ENCODE peak calls at places on chromosomes 4 and X, in five cellular contexts. Q is right lobe of liver, E is GM12865, D is GM23248, H is NCI-H510A. P is an unnamed sample.

GRCh38 chr4:136900706-136901105 is 631.6 kb downstream of the PCDH18 start:
- DNase-seq in Q (no peak), E (no peak), D (no peak), H (no peak), P (no peak)

GRCh38 chr4:174538123-174538875 is 16.0 kb upstream of the HPGD start:
- DNase-seq in Q (no peak), E (peak), D (no peak), H (no peak), P (no peak)

GRCh38 chrX:110794601-110795000 is 1.0 kb downstream of the CHRDL1 start:
- DNase-seq in Q (no peak), E (no peak), D (no peak), H (no peak), P (no peak)

GRCh38 chr4:127622621-127622922 is 10.2 kb upstream of the INTU start:
- DNase-seq in Q (no peak), E (no peak), D (no peak), H (no peak), P (no peak)

GRCh38 chr4:70425306-70425705 is 27.6 kb downstream of the OPRPN start:
- DNase-seq in Q (no peak), E (no peak), D (no peak), H (no peak), P (no peak)

GRCh38 chrX:119427024-119427794 is 28.1 kb downstream of the SLC25A43 start:
- DNase-seq in Q (peak), E (peak), D (peak), H (no peak), P (peak)

GRCh38 chr4:149823770-149824221 is 8.2 kb upstream of the IQCM start:
- DNase-seq in Q (no peak), E (no peak), D (peak), H (no peak), P (no peak)

GRCh38 chr4:53713767-53714166 is 122.5 kb upstream of the LNX1 start:
- DNase-seq in Q (no peak), E (no peak), D (no peak), H (no peak), P (no peak)

GRCh38 chrX:96445531-96446065 is 239.0 kb upstream of the DIAPH2 start:
- DNase-seq in Q (no peak), E (no peak), D (no peak), H (no peak), P (no peak)

GRCh38 chr4:23866450-23866849 is 23.4 kb downstream of the PPARGC1A start:
- DNase-seq in Q (no peak), E (no peak), D (no peak), H (no peak), P (no peak)

GRCh38 chrX:40158036-40158706 is 60.4 kb upstream of the BCOR start:
- DNase-seq in Q (no peak), E (no peak), D (peak), H (no peak), P (no peak)

GRCh38 chr4:52234539-52235174 is 183.6 kb downstream of the SPATA18 start:
- DNase-seq in Q (peak), E (no peak), D (peak), H (no peak), P (no peak)

GRCh38 chrX:70042399-70043371 is 7.1 kb downstream of the AWAT2 start:
- DNase-seq in Q (no peak), E (no peak), D (peak), H (no peak), P (no peak)

GRCh38 chrX:141638601-141639000 is 49.1 kb downstream of the SPANXA2 start:
- DNase-seq in Q (no peak), E (no peak), D (no peak), H (no peak), P (no peak)

GRCh38 chrX:120446503-120446902 is 22.6 kb downstream of the LAMP2 start:
- DNase-seq in Q (no peak), E (no peak), D (peak), H (no peak), P (no peak)

GRCh38 chrX:125757794-125758564 is 408.1 kb downstream of the DCAF12L2 start:
- DNase-seq in Q (no peak), E (no peak), D (no peak), H (no peak), P (no peak)

GRCh38 chr4:10731162-10731561 is 46.6 kb upstream of the CLNK start:
- DNase-seq in Q (no peak), E (peak), D (no peak), H (no peak), P (no peak)

GRCh38 chr4:20288846-20289512 is 37.3 kb downstream of the SLIT2 start:
- DNase-seq in Q (no peak), E (no peak), D (peak), H (no peak), P (no peak)

GRCh38 chr4:115803825-115804224 is 690.4 kb upstream of the NDST4 start:
- DNase-seq in Q (no peak), E (no peak), D (no peak), H (no peak), P (no peak)

GRCh38 chr4:185772391-185773093 is 39.5 kb downstream of the SORBS2 start:
- DNase-seq in Q (no peak), E (peak), D (no peak), H (no peak), P (no peak)

GRCh38 chr4:41134581-41134980 is 79.8 kb downstream of the APBB2 start:
- DNase-seq in Q (no peak), E (no peak), D (peak), H (no peak), P (no peak)

GRCh38 chr4:12411072-12411471 is 982.4 kb upstream of the HS3ST1 start:
- DNase-seq in Q (no peak), E (no peak), D (no peak), H (no peak), P (no peak)

GRCh38 chr4:168019019-168019651 is 73.2 kb upstream of the ANXA10 start:
- DNase-seq in Q (no peak), E (no peak), D (peak), H (no peak), P (no peak)

GRCh38 chr4:53937918-53938317 is 126.5 kb downstream of the CHIC2 start:
- DNase-seq in Q (no peak), E (no peak), D (peak), H (no peak), P (no peak)

GRCh38 chr4:48032721-48033120 is 16.1 kb downstream of the NIPAL1 start:
- DNase-seq in Q (no peak), E (no peak), D (no peak), H (no peak), P (no peak)

GRCh38 chr4:177159600-177159999 is 150.1 kb upstream of the NEIL3 start:
- DNase-seq in Q (no peak), E (no peak), D (no peak), H (no peak), P (no peak)

GRCh38 chr4:146477054-146477453 is 44.7 kb downstream of the SLC10A7 start:
- DNase-seq in Q (no peak), E (no peak), D (peak), H (no peak), P (no peak)

GRCh38 chrX:132677233-132677716 is 188.4 kb upstream of the MBNL3 start:
- DNase-seq in Q (no peak), E (no peak), D (no peak), H (no peak), P (no peak)

GRCh38 chr4:137124278-137124932 is 407.9 kb downstream of the PCDH18 start:
- DNase-seq in Q (no peak), E (peak), D (peak), H (peak), P (peak)

P was measured in HL-60.